ENCODE peak calls at places on chromosomes 5 and 9, in five cellular contexts. One of them, this sample, is unnamed. For H3K4me1, the result is how much of the 10 kb centered on the place peaks cover.

GRCh38 chr5:52943285-52943684 is 45.9 kb upstream of the ITGA2 start:
- DNase-seq in neuronal stem cell: no peak
- DNase-seq in IMR-90: no peak
- DNase-seq in H1: no peak
- DNase-seq in mesenchymal stem cell: no peak
- DNase-seq in this sample: no peak

GRCh38 chr5:1106385-1107166 is 5.3 kb downstream of the SLC12A7 start:
- DNase-seq in H1: no peak
- DNase-seq in IMR-90: no peak
- DNase-seq in neuronal stem cell: no peak
- DNase-seq in mesenchymal stem cell: no peak
- DNase-seq in this sample: no peak

GRCh38 chr9:114616684-114617520 is 5.8 kb downstream of the TMEM268 start:
- DNase-seq in neuronal stem cell: no peak
- DNase-seq in IMR-90: no peak
- DNase-seq in mesenchymal stem cell: no peak
- DNase-seq in H1: no peak
- DNase-seq in this sample: peak

GRCh38 chr5:60597570-60597969 is 102.4 kb downstream of the DEPDC1B start:
- DNase-seq in mesenchymal stem cell: no peak
- DNase-seq in neuronal stem cell: no peak
- DNase-seq in IMR-90: no peak
- DNase-seq in H1: no peak
- DNase-seq in this sample: no peak

GRCh38 chr9:123291736-123292135 is 23.4 kb upstream of the STRBP start:
- DNase-seq in mesenchymal stem cell: no peak
- DNase-seq in IMR-90: no peak
- DNase-seq in neuronal stem cell: no peak
- DNase-seq in H1: no peak
- DNase-seq in this sample: no peak

GRCh38 chr9:34143116-34143515 is 16.6 kb upstream of the DCAF12 start:
- DNase-seq in H1: no peak
- DNase-seq in neuronal stem cell: no peak
- DNase-seq in mesenchymal stem cell: no peak
- DNase-seq in IMR-90: no peak
- DNase-seq in this sample: no peak

GRCh38 chr5:87004101-87004500 is 263.6 kb upstream of the RASA1 start:
- DNase-seq in mesenchymal stem cell: no peak
- DNase-seq in IMR-90: peak
- DNase-seq in H1: no peak
- DNase-seq in neuronal stem cell: no peak
- DNase-seq in this sample: no peak

GRCh38 chr5:29905626-29906353 is 1287.7 kb upstream of the CDH6 start:
- DNase-seq in H1: no peak
- DNase-seq in neuronal stem cell: no peak
- DNase-seq in mesenchymal stem cell: no peak
- DNase-seq in IMR-90: no peak
- DNase-seq in this sample: no peak

GRCh38 chr9:116101516-116101915 is 52.1 kb upstream of the PAPPA start:
- DNase-seq in H1: no peak
- DNase-seq in neuronal stem cell: no peak
- DNase-seq in mesenchymal stem cell: peak
- DNase-seq in IMR-90: peak
- DNase-seq in this sample: peak

GRCh38 chr5:118919016-118919415 is 69.3 kb downstream of the DTWD2 start:
- DNase-seq in H1: no peak
- DNase-seq in neuronal stem cell: no peak
- DNase-seq in mesenchymal stem cell: peak
- DNase-seq in IMR-90: peak
- DNase-seq in this sample: no peak

GRCh38 chr9:108254236-108254635 is 601.5 kb downstream of the ACTL7B start:
- DNase-seq in neuronal stem cell: no peak
- DNase-seq in mesenchymal stem cell: no peak
- DNase-seq in IMR-90: peak
- DNase-seq in H1: no peak
- DNase-seq in this sample: no peak

GRCh38 chr9:98935064-98935463 is 8.6 kb upstream of the COL15A1 start:
- DNase-seq in IMR-90: no peak
- DNase-seq in H1: no peak
- DNase-seq in mesenchymal stem cell: no peak
- DNase-seq in neuronal stem cell: no peak
- DNase-seq in this sample: peak

GRCh38 chr5:43422143-43422542 is 10.0 kb upstream of the CCL28 start:
- DNase-seq in IMR-90: peak
- DNase-seq in H1: no peak
- DNase-seq in neuronal stem cell: no peak
- DNase-seq in mesenchymal stem cell: peak
- DNase-seq in this sample: no peak
- H3K4me1 ChIP-seq in IMR-90: under half
- H3K4me1 ChIP-seq in H1: under half
- H3K4me1 ChIP-seq in neuronal stem cell: under half
- H3K4me1 ChIP-seq in mesenchymal stem cell: under half
- H3K4me1 ChIP-seq in this sample: under half

DNA sequence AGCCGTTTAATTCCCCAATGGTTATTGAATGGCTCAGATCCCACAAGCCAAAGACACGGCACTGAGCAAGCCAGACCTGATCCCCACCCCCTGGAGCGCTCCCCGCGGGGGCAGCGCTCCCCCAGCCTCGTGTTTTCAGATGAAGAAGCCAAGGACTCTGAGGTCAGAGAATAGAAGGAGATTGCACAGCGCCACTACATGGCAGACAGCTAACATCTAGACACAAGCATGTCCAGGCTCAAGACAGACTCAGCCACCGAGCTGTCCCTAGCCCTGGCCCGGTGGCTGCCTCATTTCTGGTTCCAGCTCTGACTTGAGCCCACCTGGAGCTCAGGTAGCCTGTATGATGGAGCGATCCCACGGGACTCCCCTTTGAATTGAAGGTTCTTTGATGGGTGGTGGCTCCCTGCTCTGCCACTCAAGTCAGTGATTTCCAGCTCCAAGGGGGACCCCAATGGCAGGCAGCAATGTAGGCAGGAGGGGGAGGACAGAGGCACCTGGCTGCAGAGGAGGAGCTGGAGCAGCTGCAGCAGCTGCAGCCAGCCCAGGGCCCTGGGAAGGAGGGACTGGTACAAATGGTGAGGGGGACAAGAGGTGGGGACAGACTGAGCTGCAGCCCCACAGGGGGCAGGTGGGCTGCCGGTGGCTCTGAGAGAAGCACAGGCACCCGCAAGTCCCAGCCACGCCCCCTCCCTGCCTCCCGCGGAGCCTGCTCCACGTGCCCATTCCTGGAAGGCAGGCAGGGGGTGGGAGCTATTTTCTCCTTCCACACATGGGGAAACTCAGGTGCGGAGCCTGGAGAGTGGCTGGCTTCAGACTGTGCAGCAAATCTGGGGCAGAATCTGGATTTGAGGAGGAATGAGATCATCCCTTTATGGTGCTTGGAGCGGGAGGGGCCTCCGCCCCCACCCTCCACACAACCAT is 40.2 kb downstream of the NTNG2 start:
- DNase-seq in H1: no peak
- DNase-seq in neuronal stem cell: no peak
- DNase-seq in IMR-90: no peak
- DNase-seq in mesenchymal stem cell: no peak
- DNase-seq in this sample: no peak
- H3K14ac ChIP-seq in H1: no peak
- H3K14ac ChIP-seq in neuronal stem cell: no peak
- H3K14ac ChIP-seq in IMR-90: no peak
- H3K14ac ChIP-seq in mesenchymal stem cell: no peak
- H3K14ac ChIP-seq in this sample: no peak

GRCh38 chr9:84701801-84702200 is 32.3 kb downstream of the NTRK2 start:
- DNase-seq in neuronal stem cell: no peak
- DNase-seq in mesenchymal stem cell: no peak
- DNase-seq in IMR-90: no peak
- DNase-seq in H1: no peak
- DNase-seq in this sample: no peak

GRCh38 chr9:84702469-84702868 is 32.9 kb downstream of the NTRK2 start:
- DNase-seq in neuronal stem cell: no peak
- DNase-seq in H1: no peak
- DNase-seq in mesenchymal stem cell: no peak
- DNase-seq in IMR-90: no peak
- DNase-seq in this sample: no peak

GRCh38 chr9:84708400-84708799 is 38.9 kb downstream of the NTRK2 start:
- DNase-seq in neuronal stem cell: no peak
- DNase-seq in IMR-90: no peak
- DNase-seq in H1: no peak
- DNase-seq in mesenchymal stem cell: no peak
- DNase-seq in this sample: no peak

GRCh38 chr9:84703793-84704192 is 34.3 kb downstream of the NTRK2 start:
- DNase-seq in IMR-90: no peak
- DNase-seq in H1: no peak
- DNase-seq in mesenchymal stem cell: peak
- DNase-seq in neuronal stem cell: no peak
- DNase-seq in this sample: no peak

DNA sequence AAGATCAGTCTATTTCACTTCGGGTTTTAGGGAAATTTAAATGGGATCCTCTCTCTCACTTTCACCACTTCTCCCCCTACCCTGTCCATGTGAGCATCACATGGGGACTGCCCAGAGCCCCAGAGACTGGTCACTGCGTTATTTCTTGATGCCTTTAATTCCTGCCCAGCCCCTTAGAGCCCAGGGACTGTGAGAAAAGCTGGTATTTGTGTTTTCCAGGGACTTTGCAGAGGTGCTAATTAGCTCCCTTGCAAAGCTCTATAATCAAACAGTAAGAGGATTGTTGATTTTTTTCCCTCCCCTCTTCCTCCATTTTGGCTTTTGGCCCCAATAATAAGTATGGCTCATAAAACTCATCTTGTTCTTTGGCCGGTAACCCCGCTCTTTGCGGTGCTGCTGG is 35.6 kb downstream of the NTRK2 start:
- DNase-seq in neuronal stem cell: no peak
- DNase-seq in mesenchymal stem cell: no peak
- DNase-seq in IMR-90: no peak
- DNase-seq in H1: no peak
- DNase-seq in this sample: no peak
- H2AFZ ChIP-seq in neuronal stem cell: peak
- H2AFZ ChIP-seq in mesenchymal stem cell: no peak
- H2AFZ ChIP-seq in IMR-90: no peak
- H2AFZ ChIP-seq in H1: no peak
- H2AFZ ChIP-seq in this sample: no peak

GRCh38 chr5:2666081-2666480 is 85.4 kb downstream of the IRX2 start:
- DNase-seq in neuronal stem cell: no peak
- DNase-seq in IMR-90: no peak
- DNase-seq in H1: no peak
- DNase-seq in mesenchymal stem cell: no peak
- DNase-seq in this sample: no peak

GRCh38 chr5:2658421-2658820 is 93.1 kb downstream of the IRX2 start:
- DNase-seq in mesenchymal stem cell: no peak
- DNase-seq in H1: no peak
- DNase-seq in IMR-90: peak
- DNase-seq in neuronal stem cell: no peak
- DNase-seq in this sample: peak

GRCh38 chr5:2660305-2660704 is 91.2 kb downstream of the IRX2 start:
- DNase-seq in H1: no peak
- DNase-seq in IMR-90: no peak
- DNase-seq in mesenchymal stem cell: no peak
- DNase-seq in neuronal stem cell: no peak
- DNase-seq in this sample: no peak

GRCh38 chr5:2659071-2659470 is 92.4 kb downstream of the IRX2 start:
- DNase-seq in H1: no peak
- DNase-seq in mesenchymal stem cell: no peak
- DNase-seq in IMR-90: no peak
- DNase-seq in neuronal stem cell: no peak
- DNase-seq in this sample: peak

DNA sequence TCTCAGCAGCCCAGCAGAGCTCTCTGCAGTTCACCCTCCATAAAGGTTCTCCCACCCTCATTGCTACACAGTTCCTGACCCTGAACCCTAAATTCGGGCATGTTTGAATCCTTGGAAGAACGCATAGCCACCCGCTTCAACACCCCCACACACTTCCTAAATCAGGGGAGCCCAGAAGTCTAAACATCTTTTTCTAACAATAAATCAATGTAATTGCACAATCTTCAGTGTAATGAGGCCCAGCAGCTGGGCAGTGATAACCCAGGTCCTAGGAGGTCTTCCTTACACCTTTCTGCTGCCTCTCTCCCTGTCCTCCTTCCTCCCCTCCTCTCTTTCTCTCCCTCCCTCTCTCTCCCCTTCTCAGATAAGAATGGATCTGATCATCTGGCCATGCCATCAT is 88.0 kb downstream of the IRX2 start:
- DNase-seq in H1: no peak
- DNase-seq in IMR-90: no peak
- DNase-seq in mesenchymal stem cell: no peak
- DNase-seq in neuronal stem cell: no peak
- DNase-seq in this sample: no peak
- H3K4me1 ChIP-seq in H1: under half
- H3K4me1 ChIP-seq in IMR-90: under half
- H3K4me1 ChIP-seq in mesenchymal stem cell: under half
- H3K4me1 ChIP-seq in neuronal stem cell: under half
- H3K4me1 ChIP-seq in this sample: under half

GRCh38 chr5:14038341-14038959 is 94.0 kb upstream of the DNAH5 start:
- DNase-seq in neuronal stem cell: no peak
- DNase-seq in H1: no peak
- DNase-seq in mesenchymal stem cell: peak
- DNase-seq in IMR-90: peak
- DNase-seq in this sample: peak

GRCh38 chr5:14034991-14035390 is 90.5 kb upstream of the DNAH5 start:
- DNase-seq in neuronal stem cell: no peak
- DNase-seq in IMR-90: peak
- DNase-seq in H1: no peak
- DNase-seq in mesenchymal stem cell: no peak
- DNase-seq in this sample: no peak

GRCh38 chr5:14036514-14036913 is 92.0 kb upstream of the DNAH5 start:
- DNase-seq in neuronal stem cell: no peak
- DNase-seq in H1: no peak
- DNase-seq in IMR-90: peak
- DNase-seq in mesenchymal stem cell: peak
- DNase-seq in this sample: no peak

GRCh38 chr5:14035859-14036440 is 91.5 kb upstream of the DNAH5 start:
- DNase-seq in neuronal stem cell: peak
- DNase-seq in mesenchymal stem cell: peak
- DNase-seq in IMR-90: peak
- DNase-seq in H1: no peak
- DNase-seq in this sample: peak

GRCh38 chr5:14036947-14037346 is 92.5 kb upstream of the DNAH5 start:
- DNase-seq in IMR-90: peak
- DNase-seq in mesenchymal stem cell: peak
- DNase-seq in neuronal stem cell: no peak
- DNase-seq in H1: no peak
- DNase-seq in this sample: peak
- H3K14ac ChIP-seq in IMR-90: peak
- H3K14ac ChIP-seq in mesenchymal stem cell: no peak
- H3K14ac ChIP-seq in neuronal stem cell: no peak
- H3K14ac ChIP-seq in H1: no peak
- H3K14ac ChIP-seq in this sample: peak

GRCh38 chr9:7979591-7979990 is 180.0 kb upstream of the DMAC1 start:
- DNase-seq in H1: no peak
- DNase-seq in neuronal stem cell: no peak
- DNase-seq in IMR-90: no peak
- DNase-seq in mesenchymal stem cell: no peak
- DNase-seq in this sample: no peak

GRCh38 chr9:7982907-7983306 is 183.3 kb upstream of the DMAC1 start:
- DNase-seq in IMR-90: no peak
- DNase-seq in H1: no peak
- DNase-seq in neuronal stem cell: no peak
- DNase-seq in mesenchymal stem cell: no peak
- DNase-seq in this sample: no peak

GRCh38 chr9:7980691-7981289 is 181.2 kb upstream of the DMAC1 start:
- DNase-seq in mesenchymal stem cell: no peak
- DNase-seq in H1: no peak
- DNase-seq in neuronal stem cell: no peak
- DNase-seq in IMR-90: no peak
- DNase-seq in this sample: no peak

GRCh38 chr9:7984713-7985112 is 185.1 kb upstream of the DMAC1 start:
- DNase-seq in IMR-90: no peak
- DNase-seq in neuronal stem cell: no peak
- DNase-seq in mesenchymal stem cell: no peak
- DNase-seq in H1: no peak
- DNase-seq in this sample: no peak

GRCh38 chr9:7983361-7983974 is 183.9 kb upstream of the DMAC1 start:
- DNase-seq in IMR-90: no peak
- DNase-seq in mesenchymal stem cell: no peak
- DNase-seq in H1: no peak
- DNase-seq in neuronal stem cell: no peak
- DNase-seq in this sample: no peak
- H2AFZ ChIP-seq in IMR-90: no peak
- H2AFZ ChIP-seq in mesenchymal stem cell: no peak
- H2AFZ ChIP-seq in H1: no peak
- H2AFZ ChIP-seq in neuronal stem cell: peak
- H2AFZ ChIP-seq in this sample: no peak